ENCODE peak calls at places on chromosomes 12 and 14, in six cellular contexts. N is testis, V is AG10803, Q is tibial artery, S is lower leg skin, H is fibroblast of lung. T is an unnamed sample.

GRCh38 chr12:45439039-45439438 is 223.1 kb downstream of the ANO6 start:
- DNase-seq in H (peak), S (no peak), N (no peak), V (no peak), Q (no peak), T (no peak)

GRCh38 chr12:75130811-75131210 is 78.8 kb downstream of the KCNC2 start:
- DNase-seq in H (no peak), S (no peak), V (no peak), Q (no peak), N (no peak), T (no peak)

GRCh38 chr14:51210594-51210993 is 29.5 kb upstream of the TMX1 start:
- DNase-seq in N (no peak), Q (no peak), H (no peak), V (no peak), S (no peak), T (no peak)

GRCh38 chr14:23358553-23359166 is 6.0 kb upstream of the SLC22A17 start:
- DNase-seq in N (no peak), S (no peak), V (no peak), Q (no peak), H (no peak), T (peak)

GRCh38 chr14:105364100-105364708 is 34.1 kb upstream of the TEX22 start:
- DNase-seq in V (peak), H (peak), Q (no peak), N (no peak), S (no peak), T (no peak)

GRCh38 chr12:70267550-70267949 is 24.3 kb downstream of the CNOT2 start:
- DNase-seq in S (no peak), Q (no peak), V (peak), H (peak), N (no peak), T (no peak)

GRCh38 chr12:116172224-116172849 is 105.2 kb downstream of the MED13L start:
- DNase-seq in Q (no peak), N (no peak), H (no peak), V (no peak), S (no peak), T (no peak)

GRCh38 chr12:116395381-116395780 is 117.9 kb upstream of the MED13L start:
- DNase-seq in V (peak), S (no peak), N (no peak), Q (no peak), H (no peak), T (no peak)

GRCh38 chr12:110600254-110600653 is 13.7 kb upstream of the TCTN1 start:
- DNase-seq in S (no peak), V (peak), Q (no peak), N (no peak), H (peak), T (no peak)

GRCh38 chr12:3431685-3432084 is 59.3 kb upstream of the PRMT8 start:
- DNase-seq in S (no peak), N (no peak), H (no peak), V (no peak), Q (no peak), T (no peak)

GRCh38 chr12:4763549-4763948 is 43.3 kb downstream of the GALNT8 start:
- DNase-seq in V (no peak), Q (no peak), H (no peak), N (peak), S (no peak), T (no peak)

GRCh38 chr12:55044135-55044534 is 24.4 kb downstream of the NEUROD4 start:
- DNase-seq in Q (no peak), H (no peak), S (no peak), V (no peak), N (no peak), T (no peak)

DNA sequence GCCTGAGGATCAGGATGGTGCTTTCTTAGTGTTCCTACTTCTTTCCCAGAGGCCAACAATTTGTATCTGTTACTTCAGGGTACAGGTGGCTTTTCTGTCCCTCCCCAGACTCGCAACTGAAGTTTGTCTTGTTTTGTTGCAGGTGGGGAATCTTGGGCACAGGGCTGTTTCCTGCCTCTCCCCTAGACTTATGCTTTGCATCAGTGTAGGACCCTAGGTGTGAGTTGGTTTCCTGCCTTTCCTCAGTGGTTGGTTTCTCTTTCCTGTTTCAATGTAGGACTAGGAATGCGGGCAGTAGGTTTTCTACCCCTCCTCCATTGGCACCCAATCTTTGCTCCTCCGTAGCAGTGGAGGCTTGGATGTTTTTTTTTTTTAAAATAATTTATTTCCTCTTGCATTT is 87.0 kb downstream of the TRMT5 start:
- DNase-seq in N (no peak), V (no peak), H (no peak), Q (no peak), S (no peak), T (no peak)
- H3K4me3 ChIP-seq in N (no peak), V (no peak), H (no peak), Q (no peak), S (no peak), T (no peak)

DNA sequence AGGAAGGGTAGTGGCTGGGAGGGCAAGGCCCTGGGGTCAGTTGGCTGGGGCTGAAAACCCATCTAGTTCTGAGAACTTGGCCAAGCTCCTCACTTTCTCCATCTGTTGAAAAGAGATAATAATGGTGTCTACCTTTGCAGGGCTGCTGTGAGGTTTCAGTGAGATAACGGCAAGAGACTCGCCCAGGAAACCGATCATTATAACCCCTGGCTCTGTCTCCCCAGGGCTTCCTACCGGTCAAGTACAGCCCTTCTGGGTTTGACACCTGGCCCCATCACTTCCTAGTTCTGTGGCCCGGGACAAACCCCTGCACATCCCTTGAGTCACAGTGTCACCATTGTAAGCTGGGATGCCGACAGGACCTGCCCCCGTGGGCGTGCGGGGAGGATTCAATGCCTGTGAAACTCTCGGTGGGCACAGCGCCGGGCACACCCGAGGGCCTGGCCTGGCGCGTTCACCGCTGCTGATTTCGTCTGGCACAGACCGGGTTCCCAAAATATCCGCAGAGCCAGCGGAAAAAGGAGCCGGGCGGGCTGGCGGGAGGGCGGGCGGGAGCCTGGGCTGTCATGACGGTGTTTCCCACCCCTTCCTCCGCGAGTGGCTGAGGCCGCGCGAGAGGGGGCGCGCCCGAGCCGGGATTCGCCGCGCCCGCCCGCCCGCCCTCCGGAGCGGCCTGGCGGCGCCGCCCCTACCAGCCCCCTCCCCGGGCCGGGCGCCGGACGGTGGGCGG is 4.5 kb downstream of the KMT5A start:
- DNase-seq in N (peak), S (peak), H (peak), V (peak), Q (peak), T (no peak)
- TF ChIP-seq CTCF in N (no peak), S (no peak), H (no peak), V (no peak), Q (peak), T (peak)

DNA sequence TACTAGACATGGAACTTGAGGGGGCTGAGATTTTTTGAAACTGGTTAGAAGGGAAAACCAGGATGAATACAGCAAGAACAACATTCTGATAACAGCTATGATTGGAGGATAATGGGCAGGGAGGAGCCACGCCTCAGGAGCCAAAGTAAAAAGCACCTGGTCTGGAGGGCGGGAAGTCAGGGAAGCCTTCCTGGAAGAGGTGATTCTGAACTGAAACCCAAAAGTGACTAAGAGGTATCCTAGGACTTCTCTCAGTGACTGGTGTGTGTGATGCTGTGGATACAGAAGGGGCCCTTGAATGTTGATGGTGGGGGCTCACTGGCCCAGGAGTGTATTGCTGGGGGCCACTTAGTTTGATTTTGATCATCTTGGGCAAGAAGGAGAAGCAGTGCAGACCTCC is 18.8 kb upstream of the GPR68 start:
- DNase-seq in S (no peak), H (no peak), N (no peak), Q (no peak), V (no peak), T (no peak)
- H3K4me3 ChIP-seq in S (no peak), H (no peak), N (no peak), Q (no peak), V (no peak), T (peak)

DNA sequence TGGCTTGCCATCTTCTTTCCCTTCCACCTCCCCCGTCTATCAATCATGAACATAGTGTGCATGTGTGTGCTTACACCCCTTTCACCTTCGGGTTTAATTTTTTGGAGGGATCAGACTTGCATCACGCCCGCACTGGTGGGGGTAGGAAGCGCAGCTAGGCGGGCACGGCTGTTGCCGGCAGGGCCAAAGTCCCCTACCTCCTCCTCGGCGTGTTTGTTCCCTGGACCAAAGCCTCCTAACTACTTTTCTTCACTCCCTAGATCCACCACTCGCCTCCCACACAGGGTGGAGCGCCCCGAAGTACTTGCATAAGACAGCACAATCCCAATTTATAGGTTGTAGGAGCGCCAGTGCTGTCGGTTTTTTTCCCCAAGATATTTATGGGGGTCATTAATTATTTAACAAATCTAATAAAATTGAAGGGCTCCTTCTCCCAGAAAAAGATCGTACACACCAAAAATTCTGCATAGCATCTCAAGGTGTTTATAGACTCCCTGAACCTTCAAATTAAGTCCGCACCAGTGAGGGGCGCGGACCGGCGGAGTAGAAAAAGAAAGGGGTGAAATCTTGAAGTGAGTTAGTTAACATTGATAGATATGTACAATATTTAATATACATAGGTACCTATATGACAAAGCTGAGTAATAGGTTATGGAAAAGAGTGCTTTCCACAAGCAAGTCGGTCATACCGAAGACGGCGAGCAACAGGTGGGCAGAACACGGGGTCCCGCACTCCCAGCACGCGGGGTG is 714 bp downstream of the PKP2 start:
- DNase-seq in V (no peak), N (peak), S (peak), H (no peak), Q (no peak), T (no peak)
- TF ChIP-seq CTCF in V (no peak), N (no peak), S (no peak), H (no peak), Q (no peak), T (no peak)

GRCh38 chr12:122172262-122172939 is 1.6 kb downstream of the IL31 start:
- DNase-seq in V (no peak), S (no peak), Q (no peak), H (no peak), N (no peak), T (no peak)
- H3K4me3 ChIP-seq in V (no peak), S (no peak), Q (no peak), H (no peak), N (no peak), T (no peak)

GRCh38 chr12:27246141-27246540 is 2.1 kb downstream of the STK38L start:
- DNase-seq in V (no peak), Q (no peak), S (no peak), H (no peak), N (no peak), T (no peak)

GRCh38 chr12:27244680-27245005 is 557 bp downstream of the STK38L start:
- DNase-seq in H (no peak), Q (no peak), S (no peak), V (peak), N (no peak), T (no peak)

GRCh38 chr12:27243006-27243405 is 1.1 kb upstream of the STK38L start:
- DNase-seq in Q (no peak), S (no peak), N (no peak), V (no peak), H (no peak), T (no peak)

GRCh38 chr12:27245039-27245438 is 953 bp downstream of the STK38L start:
- DNase-seq in V (no peak), H (no peak), N (no peak), S (no peak), Q (no peak), T (no peak)

DNA sequence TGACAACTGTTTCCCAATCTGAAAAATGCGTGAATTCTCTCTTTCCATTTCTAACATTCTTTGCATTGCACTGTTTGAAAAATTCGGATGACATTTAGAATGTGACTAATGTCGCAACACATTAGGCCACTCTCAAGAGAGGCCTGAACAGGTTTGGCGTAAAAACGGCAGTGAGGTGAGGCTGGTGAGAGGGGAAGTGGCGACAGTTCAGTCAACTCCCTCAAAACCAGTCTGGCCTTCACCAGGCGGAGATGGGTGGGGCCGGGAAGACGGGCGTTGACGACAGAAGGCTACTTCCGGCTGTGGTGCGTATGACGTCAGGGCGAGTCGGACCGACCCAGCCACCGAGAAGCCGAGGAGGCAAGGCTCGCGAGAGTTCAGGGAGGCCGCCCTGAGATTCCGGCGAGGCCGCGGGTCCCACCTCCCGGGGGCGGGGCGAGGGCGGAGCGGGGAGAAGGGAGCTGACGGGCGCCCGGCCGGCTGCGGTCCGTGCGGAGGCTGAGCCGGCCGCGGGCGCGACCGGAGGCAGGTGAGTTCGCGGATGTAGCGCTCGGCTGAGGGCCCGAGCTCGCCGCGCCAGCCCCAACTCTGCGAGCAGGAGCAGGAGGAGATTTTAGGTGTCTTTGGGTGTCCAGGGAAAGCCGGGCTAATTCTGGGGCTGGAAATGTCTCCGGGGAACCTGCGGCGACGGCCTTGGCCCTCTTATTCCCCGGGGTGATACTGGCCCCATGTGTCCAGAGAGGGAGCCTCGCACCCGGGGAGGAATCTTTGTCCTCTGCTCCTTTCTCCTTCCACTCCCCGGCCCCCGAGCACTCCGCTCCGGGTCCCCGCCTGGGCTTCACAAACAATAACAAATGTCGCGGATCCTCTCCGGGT is at the start of gene STK38L:
- DNase-seq in H (peak), Q (peak), V (peak), S (peak), N (peak), T (peak)
- TF ChIP-seq CTCF in H (peak), Q (no peak), V (peak), S (no peak), N (peak), T (no peak)

GRCh38 chr12:6056406-6057211 is 67.9 kb downstream of the VWF start:
- DNase-seq in S (no peak), V (no peak), H (no peak), N (no peak), Q (no peak), T (no peak)
- H3K4me3 ChIP-seq in S (no peak), V (no peak), H (no peak), N (peak), Q (peak), T (peak)

GRCh38 chr12:39375206-39375808 is 67.6 kb downstream of the KIF21A start:
- DNase-seq in V (no peak), Q (no peak), H (peak), N (no peak), S (no peak), T (no peak)
- TF ChIP-seq CTCF in V (no peak), Q (no peak), H (peak), N (no peak), S (no peak), T (no peak)